ENCODE peak calls at places on chromosomes 16 and 17, in four cellular contexts. V, M, W and R are unnamed samples.

GRCh38 chr17:12990041-12990808 is 27.6 kb downstream of the ELAC2 start:
- DNase-seq in V (no peak), M (no peak), W (no peak), R (no peak)

GRCh38 chr17:35865412-35866355 is 3.0 kb downstream of the HEATR9 start:
- DNase-seq in V (no peak), M (no peak), W (no peak), R (no peak)

GRCh38 chr17:51764387-51764971 is 394.0 kb downstream of the CA10 start:
- DNase-seq in V (peak; percentile 45), M (peak; percentile 29), W (peak; percentile 59), R (peak; percentile 22)

GRCh38 chr17:50634915-50635719 is 436 bp downstream of the ABCC3 start:
- DNase-seq in V (no peak), M (no peak), W (no peak), R (no peak)

GRCh38 chr17:4327638-4328037 is 38.8 kb downstream of the UBE2G1 start:
- DNase-seq in V (no peak), M (no peak), W (no peak), R (no peak)

GRCh38 chr17:73292031-73292531 is 19.7 kb downstream of the CDC42EP4 start:
- DNase-seq in V (no peak), M (no peak), W (no peak), R (no peak)

GRCh38 chr16:19410435-19411153 is 7.1 kb upstream of the TMC5 start:
- DNase-seq in V (peak; percentile 45), M (no peak), W (peak; percentile 63), R (peak; percentile 58)

GRCh38 chr17:65495255-65496060 is 66.0 kb downstream of the AXIN2 start:
- DNase-seq in V (no peak), M (no peak), W (no peak), R (no peak)

GRCh38 chr17:32492648-32493289 is 6.0 kb downstream of the CDK5R1 start:
- DNase-seq in V (no peak), M (no peak), W (peak; percentile 61), R (no peak)

GRCh38 chr17:64457156-64457555 is 8.2 kb downstream of the MILR1 start:
- DNase-seq in V (no peak), M (no peak), W (no peak), R (no peak)

GRCh38 chr17:82399030-82399429 is 19.1 kb upstream of the HEXD start:
- DNase-seq in V (no peak), M (no peak), W (no peak), R (no peak)

GRCh38 chr16:51876934-51877333 is 670.0 kb downstream of the TOX3 start:
- DNase-seq in V (no peak), M (no peak), W (no peak), R (no peak)

GRCh38 chr17:65171753-65172152 is 34.6 kb downstream of the RGS9 start:
- DNase-seq in V (no peak), M (no peak), W (no peak), R (no peak)

GRCh38 chr17:47316316-47316715 is 7.4 kb upstream of the EFCAB13 start:
- DNase-seq in V (no peak), M (no peak), W (no peak), R (no peak)

GRCh38 chr17:45087496-45087975 is 26.4 kb downstream of the NMT1 start:
- DNase-seq in V (no peak), M (no peak), W (no peak), R (no peak)

GRCh38 chr17:7587831-7588230 is 2.1 kb downstream of the SOX15 start:
- DNase-seq in V (no peak), M (no peak), W (no peak), R (no peak)

GRCh38 chr16:12330977-12331376 is 354.4 kb downstream of the SNX29 start:
- DNase-seq in V (no peak), M (no peak), W (no peak), R (no peak)

GRCh38 chr17:66518677-66519076 is 216.3 kb downstream of the PRKCA start:
- DNase-seq in V (no peak), M (no peak), W (no peak), R (no peak)

GRCh38 chr16:11629071-11630030 is 38.9 kb upstream of the SNN start:
- DNase-seq in V (no peak), M (no peak), W (peak; percentile 47), R (no peak)

GRCh38 chr17:64504769-64505319 is 1.2 kb downstream of the DDX5 start:
- DNase-seq in V (no peak), M (no peak), W (no peak), R (no peak)

GRCh38 chr16:53515259-53515658 is 12.2 kb upstream of the AKTIP start:
- DNase-seq in V (no peak), M (no peak), W (no peak), R (no peak)

GRCh38 chr16:81095953-81096714 is at the start of gene GCSH:
- DNase-seq in V (peak; percentile 98), M (peak; percentile 97), W (peak; percentile 97), R (peak; percentile 89)

GRCh38 chr16:75203667-75204409 is 3.1 kb downstream of the CTRB2 start:
- DNase-seq in V (no peak), M (no peak), W (no peak), R (no peak)

GRCh38 chr17:9183297-9183696 is 162.0 kb downstream of the NTN1 start:
- DNase-seq in V (no peak), M (no peak), W (no peak), R (no peak)

GRCh38 chr17:64632606-64633005 is 29.5 kb downstream of the SMURF2 start:
- DNase-seq in V (no peak), M (no peak), W (no peak), R (no peak)

GRCh38 chr16:75264531-75264998 is 13.1 kb upstream of the BCAR1 start:
- DNase-seq in V (no peak), M (no peak), W (no peak), R (no peak)

GRCh38 chr17:20077978-20078674 is 69.0 kb downstream of the SPECC1 start:
- DNase-seq in V (no peak), M (no peak), W (no peak), R (no peak)

GRCh38 chr16:78444-79145 is 570 bp downstream of the MPG start:
- DNase-seq in V (no peak), M (no peak), W (peak; percentile 55), R (peak; percentile 49)

GRCh38 chr16:31157136-31157535 is 7.3 kb upstream of the PRSS36 start:
- DNase-seq in V (no peak), M (no peak), W (no peak), R (no peak)

GRCh38 chr17:8421571-8421970 is 14.1 kb upstream of the NDEL1 start:
- DNase-seq in V (no peak), M (no peak), W (no peak), R (no peak)

GRCh38 chr16:8621572-8622314 is at the start of gene METTL22:
- DNase-seq in V (peak; percentile 88), M (peak; percentile 99), W (peak; percentile 99), R (peak; percentile 98)

GRCh38 chr17:28327709-28328108 is 7.6 kb downstream of the IFT20 start:
- DNase-seq in V (no peak), M (no peak), W (no peak), R (no peak)

GRCh38 chr16:84471966-84472365 is 32.5 kb downstream of the MEAK7 start:
- DNase-seq in V (no peak), M (no peak), W (no peak), R (no peak)

GRCh38 chr17:61460796-61461585 is 8.8 kb downstream of the TBX4 start:
- DNase-seq in V (no peak), M (no peak), W (no peak), R (no peak)

GRCh38 chr17:50514936-50515702 is 6.9 kb downstream of the MYCBPAP start:
- DNase-seq in V (no peak), M (no peak), W (no peak), R (no peak)